ENCODE peak calls at places on chromosomes 7 and 10, in eight cellular contexts. I, G, Z, J, K, N, B and A are unnamed samples. For H3K9me3 and H3K27me3, the result is how much of the 10 kb centered on the place peaks cover.

GRCh38 chr7:97555845-97556431 is 175.9 kb upstream of the TAC1 start:
- DNase-seq in I (no peak), G (no peak), Z (no peak), J (no peak), K (no peak), N (no peak), B (no peak), A (no peak)

GRCh38 chr7:24199978-24200377 is 84.0 kb upstream of the NPY start:
- DNase-seq in I (peak), G (no peak), Z (no peak), J (no peak), K (no peak), N (no peak), B (no peak), A (no peak)

GRCh38 chr7:108210796-108211195 is 80.6 kb upstream of the LAMB4 start:
- DNase-seq in I (no peak), G (peak), Z (no peak), J (no peak), K (no peak), N (no peak), B (no peak), A (no peak)

GRCh38 chr7:21920931-21921330 is 24.8 kb downstream of the CDCA7L start:
- DNase-seq in I (no peak), G (no peak), Z (no peak), J (no peak), K (no peak), N (no peak), B (no peak), A (no peak)

GRCh38 chr7:95066736-95067530 is 159.5 kb downstream of the PPP1R9A start:
- DNase-seq in I (peak), G (no peak), Z (no peak), J (no peak), K (no peak), N (no peak), B (no peak), A (no peak)

GRCh38 chr7:154202002-154202401 is 149.8 kb downstream of the DPP6 start:
- DNase-seq in I (no peak), G (no peak), Z (no peak), J (no peak), K (no peak), N (no peak), B (no peak), A (no peak)

GRCh38 chr7:19852192-19852591 is 78.8 kb upstream of the TMEM196 start:
- DNase-seq in I (peak), G (no peak), Z (no peak), J (no peak), K (no peak), N (no peak), B (no peak), A (no peak)

GRCh38 chr10:125878957-125879835 is 1.9 kb downstream of the DHX32 start:
- DNase-seq in I (peak), G (peak), Z (no peak), J (no peak), K (no peak), N (peak), B (no peak), A (peak)

GRCh38 chr7:158357106-158357897 is 230.3 kb downstream of the PTPRN2 start:
- DNase-seq in I (no peak), G (no peak), Z (no peak), J (no peak), K (no peak), N (no peak), B (no peak), A (no peak)
- H3K9me3 ChIP-seq in I (under half), G (under half), Z (under half), J (under half), K (under half), N (under half), B (under half), A (under half)

DNA sequence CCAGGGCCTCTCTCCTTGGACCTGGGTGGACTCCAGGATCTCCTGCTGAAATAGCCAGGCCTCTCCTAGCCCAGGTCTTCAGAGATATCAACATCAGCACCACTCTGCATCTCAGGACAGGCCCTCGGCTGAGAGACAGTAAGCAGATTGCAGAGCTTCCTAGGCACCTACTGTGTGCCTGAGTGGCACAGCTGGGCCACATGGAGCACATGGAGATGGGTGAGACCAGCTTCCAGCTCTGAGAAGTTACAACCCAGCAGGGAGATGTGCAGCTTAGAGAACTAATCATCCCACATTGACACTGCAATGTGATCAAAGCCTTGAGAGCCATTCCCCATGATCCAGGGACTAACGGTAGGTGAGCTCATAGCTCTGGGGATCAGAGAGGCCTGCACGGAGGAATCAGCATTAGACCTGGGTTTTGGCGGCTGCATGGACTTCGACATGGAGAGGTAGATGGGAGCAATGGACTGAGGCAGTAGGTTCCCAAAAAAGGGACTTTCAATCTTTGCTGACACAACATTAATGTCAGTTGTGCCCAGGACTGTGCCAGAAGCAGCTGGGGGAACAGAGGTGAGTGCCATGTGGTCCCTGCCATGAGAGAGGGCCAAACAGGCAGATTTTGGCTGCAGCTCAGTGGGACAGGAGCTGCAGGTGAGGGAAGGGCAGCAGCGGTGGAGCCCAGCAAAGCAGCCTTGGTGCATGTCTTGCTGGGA is 76.0 kb upstream of the LEP start:
- DNase-seq in I (no peak), G (no peak), Z (no peak), J (no peak), K (no peak), N (no peak), B (no peak), A (no peak)
- H3K27me3 ChIP-seq in I (half or more), G (under half), Z (under half), J (under half), K (under half), N (under half), B (under half), A (under half)

GRCh38 chr7:158383665-158384064 is 204.0 kb downstream of the PTPRN2 start:
- DNase-seq in I (no peak), G (no peak), Z (no peak), J (no peak), K (no peak), N (no peak), B (no peak), A (no peak)

GRCh38 chr7:158384746-158385145 is 202.9 kb downstream of the PTPRN2 start:
- DNase-seq in I (no peak), G (no peak), Z (no peak), J (no peak), K (no peak), N (no peak), B (no peak), A (no peak)

GRCh38 chr7:158388072-158388471 is 199.6 kb downstream of the PTPRN2 start:
- DNase-seq in I (no peak), G (no peak), Z (no peak), J (no peak), K (peak), N (no peak), B (no peak), A (no peak)

GRCh38 chr7:158386866-158387820 is 200.5 kb downstream of the PTPRN2 start:
- DNase-seq in I (no peak), G (no peak), Z (peak), J (no peak), K (peak), N (no peak), B (no peak), A (no peak)

GRCh38 chr7:158386355-158386618 is 201.3 kb downstream of the PTPRN2 start:
- DNase-seq in I (no peak), G (no peak), Z (no peak), J (no peak), K (no peak), N (no peak), B (no peak), A (no peak)
- H3K9me3 ChIP-seq in I (under half), G (half or more), Z (under half), J (under half), K (under half), N (under half), B (under half), A (under half)

GRCh38 chr10:9097206-9097990 is 1042.9 kb downstream of the GATA3 start:
- DNase-seq in I (no peak), G (peak), Z (no peak), J (no peak), K (no peak), N (no peak), B (no peak), A (no peak)

GRCh38 chr10:9096288-9096687 is 1041.8 kb downstream of the GATA3 start:
- DNase-seq in I (no peak), G (no peak), Z (no peak), J (no peak), K (no peak), N (no peak), B (no peak), A (no peak)

GRCh38 chr10:9091515-9092093 is 1037.1 kb downstream of the GATA3 start:
- DNase-seq in I (no peak), G (no peak), Z (no peak), J (no peak), K (no peak), N (no peak), B (no peak), A (no peak)
- H3K27me3 ChIP-seq in I (under half), G (under half), Z (under half), J (under half), K (under half), N (under half), B (under half), A (under half)

GRCh38 chr10:22137542-22137941 is 80.3 kb downstream of the EBLN1 start:
- DNase-seq in I (no peak), G (no peak), Z (no peak), J (no peak), K (no peak), N (no peak), B (no peak), A (no peak)
- H3K9me3 ChIP-seq in I (under half), G (under half), Z (under half), J (under half), K (under half), N (under half), B (under half), A (under half)

GRCh38 chr7:93828260-93828659 is 62.3 kb downstream of the TFPI2 start:
- DNase-seq in I (no peak), G (no peak), Z (no peak), J (no peak), K (no peak), N (no peak), B (no peak), A (no peak)
- H3K27me3 ChIP-seq in I (under half), G (under half), Z (under half), J (under half), K (under half), N (under half), B (under half), A (under half)

DNA sequence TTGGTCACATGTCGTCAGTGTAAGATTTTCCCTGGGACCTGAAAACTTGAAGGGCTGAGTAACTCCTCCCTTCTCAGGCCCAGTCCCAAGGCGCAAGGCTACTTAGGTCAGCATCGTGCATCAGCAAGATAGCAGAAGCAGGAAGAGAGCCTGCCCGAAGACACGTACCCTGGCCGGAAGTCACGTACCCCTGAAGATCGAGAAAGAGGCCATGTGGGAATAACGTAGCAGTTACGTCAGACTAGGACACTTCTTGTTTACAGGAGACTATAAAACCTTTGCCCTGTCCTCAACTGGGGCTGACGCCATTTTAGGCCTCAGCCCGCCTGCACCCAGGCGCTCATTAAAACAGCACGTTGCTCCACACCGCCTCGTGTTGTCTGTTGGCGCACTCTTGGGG is 114.3 kb upstream of the GALNT17 start:
- DNase-seq in I (no peak), G (no peak), Z (no peak), J (no peak), K (no peak), N (no peak), B (no peak), A (no peak)
- H3K9me3 ChIP-seq in I (under half), G (under half), Z (under half), J (under half), K (under half), N (under half), B (under half), A (under half)

GRCh38 chr7:101171442-101171837 is 6.1 kb upstream of the VGF start:
- DNase-seq in I (no peak), G (no peak), Z (no peak), J (no peak), K (no peak), N (no peak), B (no peak), A (peak)

GRCh38 chr7:101173752-101174244 is 6.3 kb downstream of the NAT16 start:
- DNase-seq in I (no peak), G (no peak), Z (no peak), J (no peak), K (no peak), N (peak), B (no peak), A (no peak)

GRCh38 chr7:101172005-101172853 is 6.9 kb upstream of the VGF start:
- DNase-seq in I (no peak), G (no peak), Z (no peak), J (no peak), K (no peak), N (no peak), B (no peak), A (no peak)

GRCh38 chr7:101174322-101174854 is 5.7 kb downstream of the NAT16 start:
- DNase-seq in I (no peak), G (no peak), Z (no peak), J (no peak), K (no peak), N (no peak), B (no peak), A (no peak)

DNA sequence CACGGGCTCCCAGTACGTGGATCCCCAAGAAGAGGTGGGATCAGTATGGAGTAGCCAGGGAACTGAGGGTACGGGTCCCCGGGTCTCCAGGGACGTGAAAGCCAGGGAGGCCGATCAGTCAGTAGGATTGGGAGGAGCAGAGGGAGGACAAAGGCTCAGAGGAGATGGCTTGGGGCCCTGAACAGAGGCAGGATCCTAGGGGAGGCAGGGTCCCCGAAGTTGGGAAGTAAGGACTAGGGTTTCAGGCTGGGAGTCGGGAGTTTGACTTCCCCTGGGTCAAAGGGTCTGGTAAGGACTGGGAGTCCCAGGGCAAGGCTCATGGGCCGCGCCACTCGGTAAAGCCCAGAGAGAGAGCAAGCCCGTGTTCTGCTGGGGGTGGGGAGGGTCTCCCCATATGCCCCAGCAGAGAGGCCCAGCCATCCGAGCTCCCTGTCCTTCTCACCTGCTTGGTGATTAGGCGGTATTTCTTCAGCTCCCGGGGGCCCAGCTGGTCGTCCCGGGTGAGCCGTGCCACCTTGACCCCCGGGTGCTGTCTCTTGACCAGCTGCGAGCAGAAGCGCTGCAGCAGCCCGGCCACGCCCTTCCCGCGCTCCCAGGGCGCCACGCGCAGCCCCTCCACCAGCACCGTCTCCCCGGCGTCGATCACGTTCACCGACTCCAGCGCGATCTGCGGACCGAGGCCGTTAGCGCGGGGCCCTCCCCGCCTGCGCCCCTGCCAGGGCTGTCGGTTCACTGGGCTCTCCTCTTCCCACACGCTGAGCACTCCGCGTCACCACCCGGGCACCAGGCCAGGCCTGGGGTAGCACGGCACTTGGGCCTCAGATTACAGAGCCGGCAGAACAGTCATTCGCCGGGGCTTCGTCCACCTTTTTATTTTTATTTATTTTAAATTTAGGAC is 7.0 kb downstream of the NAT16 start:
- DNase-seq in I (peak), G (peak), Z (peak), J (no peak), K (peak), N (peak), B (no peak), A (no peak)
- H3K27me3 ChIP-seq in I (half or more), G (under half), Z (half or more), J (under half), K (under half), N (half or more), B (half or more), A (under half)

DNA sequence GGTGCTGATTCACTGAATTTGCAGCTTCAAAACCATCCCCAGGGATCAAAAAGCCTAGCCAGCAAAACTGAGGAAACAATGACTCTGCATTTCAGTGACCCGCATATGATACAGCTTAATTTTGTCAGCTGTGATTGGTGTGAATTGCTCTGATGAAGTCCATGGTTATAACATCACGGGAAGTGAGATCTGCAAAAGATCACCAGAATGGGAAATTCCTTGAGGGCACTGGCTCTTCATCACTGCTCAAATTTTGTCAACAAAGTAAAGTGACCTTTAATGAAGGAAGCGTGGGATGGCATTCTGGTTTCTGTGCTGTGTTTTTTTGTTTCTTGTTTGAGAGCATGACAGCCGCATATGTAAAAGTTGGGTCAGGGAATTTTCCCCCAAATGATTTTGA is 745.9 kb downstream of the GATA3 start:
- DNase-seq in I (no peak), G (no peak), Z (no peak), J (no peak), K (no peak), N (no peak), B (no peak), A (no peak)
- H3K9me3 ChIP-seq in I (under half), G (under half), Z (under half), J (under half), K (under half), N (under half), B (under half), A (under half)